ENCODE peak calls at places on chromosomes 2 and 18, in six cellular contexts. R is fibroblast of lung, V is psoas muscle, E is colonic mucosa, A is stomach, S is cardiac muscle cell. B is an unnamed sample.

GRCh38 chr2:233221378-233222063 is 30.0 kb upstream of the ATG16L1 start:
- DNase-seq in S (peak; percentile 73), V (no peak), R (no peak), A (no peak), E (no peak), B (no peak)

GRCh38 chr2:20185176-20186022 is 39.5 kb downstream of the SDC1 start:
- DNase-seq in A (no peak), S (peak; percentile 56), E (no peak), V (no peak), R (peak; percentile 48), B (no peak)

GRCh38 chr2:7427293-7428060 is 510.3 kb downstream of the RNF144A start:
- DNase-seq in E (no peak), A (no peak), S (peak; percentile 72), V (no peak), R (peak; percentile 72), B (no peak)

GRCh38 chr2:208183937-208184336 is 5.9 kb downstream of the C2orf80 start:
- DNase-seq in V (no peak), A (no peak), E (no peak), S (no peak), R (no peak), B (no peak)

GRCh38 chr2:151097118-151097517 is 164.5 kb downstream of the RBM43 start:
- DNase-seq in A (no peak), E (no peak), S (no peak), R (peak; percentile 29), V (no peak), B (no peak)

GRCh38 chr2:113260930-113261329 is 17.8 kb downstream of the PAX8 start:
- DNase-seq in R (no peak), V (no peak), S (no peak), E (no peak), A (no peak), B (no peak)

GRCh38 chr18:79380816-79381806 is 14.6 kb upstream of the NFATC1 start:
- DNase-seq in V (peak; percentile 70), R (peak; percentile 42), A (peak; percentile 74), S (peak; percentile 57), E (peak; percentile 72), B (no peak)

GRCh38 chr2:209351636-209352035 is 72.2 kb upstream of the MAP2 start:
- DNase-seq in S (peak; percentile 6), A (no peak), V (no peak), R (no peak), E (no peak), B (no peak)

GRCh38 chr18:74840492-74841167 is 243.0 kb downstream of the ZNF407 start:
- DNase-seq in S (peak; percentile 16), V (no peak), R (peak; percentile 53), E (no peak), A (no peak), B (no peak)

DNA sequence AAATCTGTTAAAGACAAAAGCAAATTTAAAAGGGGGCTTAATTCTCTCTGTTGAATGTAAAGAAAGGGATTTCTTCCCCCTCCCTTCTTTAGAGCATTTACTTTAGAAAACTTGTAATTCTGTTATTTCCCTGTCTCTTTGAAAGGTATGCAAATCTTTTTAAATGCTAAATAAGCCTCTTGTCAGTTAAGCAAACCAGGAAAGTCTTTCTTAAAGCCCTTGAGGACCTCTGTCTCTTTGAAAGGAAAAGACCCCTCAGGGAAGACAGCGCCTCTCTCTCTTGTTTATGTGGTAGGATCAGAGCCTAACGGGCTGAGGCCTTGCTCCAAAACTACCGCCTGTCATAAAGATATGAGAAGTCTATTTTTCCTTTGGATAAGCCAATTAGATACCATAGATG is 139.9 kb upstream of the CDH7 start:
- DNase-seq in R (no peak), S (no peak), E (no peak), A (no peak), V (no peak), B (no peak)
- H3K4me3 ChIP-seq in R (no peak overlapping the region), S (no peak overlapping the region), E (no peak overlapping the region), A (no peak overlapping the region), V (no peak overlapping the region), B (no peak overlapping the region)

GRCh38 chr2:65388051-65388531 is 44.3 kb downstream of the SPRED2 start:
- DNase-seq in A (peak; percentile 45), E (no peak), R (no peak), V (no peak), S (no peak), B (no peak)

GRCh38 chr2:65388626-65389390 is 43.6 kb downstream of the SPRED2 start:
- DNase-seq in R (no peak), E (no peak), V (no peak), S (no peak), A (no peak), B (no peak)

GRCh38 chr2:65386340-65386739 is 46.1 kb downstream of the SPRED2 start:
- DNase-seq in V (no peak), A (no peak), E (no peak), S (peak; percentile 42), R (peak; percentile 46), B (no peak)

GRCh38 chr2:65389476-65389875 is 42.9 kb downstream of the SPRED2 start:
- DNase-seq in S (no peak), E (no peak), V (no peak), R (no peak), A (no peak), B (no peak)

DNA sequence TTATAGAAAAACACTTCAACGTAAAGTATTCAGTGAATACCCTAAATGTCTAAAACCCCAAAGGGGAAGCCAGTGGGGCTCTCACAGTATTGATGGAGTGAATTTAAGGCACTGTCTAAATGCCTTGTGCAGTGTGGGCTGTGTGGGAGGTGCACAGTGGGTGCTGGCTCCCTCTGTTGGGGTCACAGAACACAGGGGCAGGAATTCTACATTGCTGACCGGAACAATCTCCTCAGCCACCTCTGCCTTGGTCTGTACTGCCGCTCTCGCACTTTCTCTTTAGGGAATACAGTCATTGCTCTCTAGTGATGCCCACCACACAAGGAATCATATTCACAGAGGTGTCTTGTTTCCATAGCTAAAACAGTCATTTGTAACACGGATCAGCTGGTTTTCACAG is 45.4 kb downstream of the SPRED2 start:
- DNase-seq in R (no peak), S (no peak), E (no peak), V (no peak), A (no peak), B (no peak)
- TF ChIP-seq CTCF in R (no peak), S (no peak), E (no peak), V (no peak), A (no peak), B (no peak)

GRCh38 chr2:169822785-169823392 is 1.8 kb downstream of the METTL5 start:
- DNase-seq in A (no peak), V (no peak), S (no peak), R (no peak), E (no peak), B (no peak)

GRCh38 chr2:169823996-169824372 is 721 bp downstream of the METTL5 start:
- DNase-seq in V (no peak), E (no peak), S (no peak), R (no peak), A (no peak), B (no peak)

GRCh38 chr2:169824373-169825333 is at the start of gene METTL5:
- DNase-seq in A (peak; percentile 85), V (peak; percentile 85), E (peak; percentile 87), R (peak; percentile 78), S (peak; percentile 85), B (peak; percentile 15)

GRCh38 chr2:169819106-169819505 is 5.6 kb downstream of the METTL5 start:
- DNase-seq in V (no peak), E (no peak), A (no peak), R (peak; percentile 37), S (peak; percentile 49), B (no peak)

DNA sequence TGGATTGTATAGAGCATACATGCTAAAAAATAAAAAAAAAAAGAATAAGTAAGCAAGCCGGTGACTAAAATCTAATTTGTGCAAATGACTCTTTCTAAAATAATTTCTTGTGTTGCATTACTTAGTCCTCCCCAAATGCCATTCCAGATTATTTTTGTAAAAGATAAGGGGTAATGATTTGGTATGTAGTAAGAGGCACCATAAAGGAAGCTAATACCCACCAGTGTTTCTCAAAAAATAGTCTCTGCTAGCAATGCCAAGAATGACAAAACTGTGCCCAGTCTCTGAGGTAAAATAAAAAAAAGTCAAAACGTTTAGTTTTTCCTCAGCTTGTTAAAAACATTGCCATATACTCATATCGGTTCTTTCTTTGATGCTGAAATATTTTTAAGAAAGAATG is 2.7 kb downstream of the METTL5 start:
- DNase-seq in V (no peak), S (no peak), E (no peak), R (no peak), A (no peak), B (no peak)
- H3K4me3 ChIP-seq in V (peak overlapping the region; percentile 88), S (no peak overlapping the region), E (no peak overlapping the region), R (no peak overlapping the region), A (no peak overlapping the region), B (peak overlapping the region; percentile 86)

GRCh38 chr18:44896817-44897216 is 216.1 kb downstream of the SETBP1 start:
- DNase-seq in E (no peak), V (no peak), A (no peak), R (no peak), S (no peak), B (no peak)

GRCh38 chr18:44897445-44898215 is 216.9 kb downstream of the SETBP1 start:
- DNase-seq in S (no peak), A (no peak), R (no peak), E (no peak), V (no peak), B (no peak)

GRCh38 chr18:44893045-44893706 is 212.5 kb downstream of the SETBP1 start:
- DNase-seq in E (no peak), A (no peak), V (no peak), S (no peak), R (no peak), B (no peak)

GRCh38 chr18:44894011-44894410 is 213.3 kb downstream of the SETBP1 start:
- DNase-seq in S (no peak), A (no peak), V (no peak), E (no peak), R (no peak), B (no peak)

DNA sequence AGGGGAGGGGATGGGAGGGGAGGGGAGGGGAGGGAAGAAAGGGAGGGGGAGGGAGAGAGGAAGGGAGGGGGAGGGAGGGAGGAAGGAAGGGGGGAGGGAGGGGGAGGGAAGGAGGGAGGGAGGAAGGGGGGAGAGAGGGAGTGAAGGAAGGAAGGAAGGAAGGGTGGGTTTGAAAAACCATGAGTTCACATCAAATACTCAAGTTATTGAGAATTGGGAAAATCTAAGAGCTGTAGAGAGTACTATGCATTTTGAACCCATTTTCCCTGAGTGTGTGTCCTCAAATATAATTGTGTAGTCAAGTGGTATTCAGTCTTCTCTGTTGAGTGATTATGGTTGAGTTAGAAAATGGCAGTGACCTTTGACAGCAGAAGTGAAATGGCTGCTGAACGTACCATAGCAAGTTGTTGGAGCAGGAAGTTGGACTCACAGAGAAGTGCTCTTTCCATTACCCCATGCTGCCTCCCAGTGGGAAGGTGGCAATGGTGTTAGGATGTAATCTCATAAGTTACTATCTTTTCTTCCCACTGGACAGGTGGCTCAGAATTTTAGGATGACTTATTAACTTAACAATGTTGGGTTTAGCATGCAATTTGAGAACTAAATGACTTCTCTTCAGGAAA is 214.6 kb downstream of the SETBP1 start:
- DNase-seq in R (peak; percentile 84), V (peak; percentile 35), A (peak; percentile 57), S (peak; percentile 78), E (peak; percentile 82), B (no peak)
- TF ChIP-seq CTCF in R (peak; percentile 47), V (peak; percentile 45), A (peak; percentile 32), S (peak; percentile 54), E (peak; percentile 55), B (no peak)

GRCh38 chr18:52451252-52451651 is 111.3 kb downstream of the DCC start:
- DNase-seq in A (no peak), R (no peak), E (no peak), V (no peak), S (no peak), B (no peak)
- H3K4me3 ChIP-seq in A (no peak overlapping the region), R (no peak overlapping the region), E (no peak overlapping the region), V (no peak overlapping the region), S (no peak overlapping the region), B (no peak overlapping the region)

B was measured in thoracic aorta.